ENCODE peak calls at places on chromosome 21, in nine cellular contexts. One of them, this sample, is unnamed. For H3K36me3, the result is how much of the 10 kb centered on the place peaks cover.

GRCh38 chr21:18350216-18350615 is 53.4 kb downstream of the TMPRSS15 start:
- DNase-seq in psoas muscle: no peak
- DNase-seq in BE2C: no peak
- DNase-seq in uterus: no peak
- DNase-seq in lung: no peak
- DNase-seq in H1: no peak
- DNase-seq in left ventricle myocardium inferior: no peak
- DNase-seq in GM12878: no peak
- DNase-seq in prostate gland: no peak
- DNase-seq in this sample: no peak

GRCh38 chr21:33035147-33035546 is 9.4 kb downstream of the OLIG2 start:
- DNase-seq in psoas muscle: no peak
- DNase-seq in BE2C: no peak
- DNase-seq in uterus: no peak
- DNase-seq in lung: no peak
- DNase-seq in H1: no peak
- DNase-seq in left ventricle myocardium inferior: no peak
- DNase-seq in GM12878: no peak
- DNase-seq in prostate gland: no peak
- DNase-seq in this sample: no peak

GRCh38 chr21:31294691-31295090 is 49.4 kb downstream of the TIAM1 start:
- DNase-seq in psoas muscle: no peak
- DNase-seq in BE2C: no peak
- DNase-seq in uterus: no peak
- DNase-seq in lung: no peak
- DNase-seq in H1: no peak
- DNase-seq in left ventricle myocardium inferior: no peak
- DNase-seq in GM12878: no peak
- DNase-seq in prostate gland: no peak
- DNase-seq in this sample: no peak

GRCh38 chr21:31408306-31409088 is 64.4 kb upstream of the TIAM1 start:
- DNase-seq in psoas muscle: no peak
- DNase-seq in BE2C: no peak
- DNase-seq in uterus: no peak
- DNase-seq in lung: no peak
- DNase-seq in H1: no peak
- DNase-seq in left ventricle myocardium inferior: no peak
- DNase-seq in GM12878: no peak
- DNase-seq in prostate gland: no peak
- DNase-seq in this sample: no peak

GRCh38 chr21:32306021-32306780 is 7.5 kb downstream of the MRAP start:
- DNase-seq in psoas muscle: no peak
- DNase-seq in BE2C: no peak
- DNase-seq in uterus: no peak
- DNase-seq in lung: no peak
- DNase-seq in H1: peak
- DNase-seq in left ventricle myocardium inferior: no peak
- DNase-seq in GM12878: no peak
- DNase-seq in prostate gland: no peak
- DNase-seq in this sample: no peak

GRCh38 chr21:40053007-40053406 is 185.8 kb downstream of the PCP4 start:
- DNase-seq in psoas muscle: peak
- DNase-seq in BE2C: no peak
- DNase-seq in uterus: peak
- DNase-seq in lung: no peak
- DNase-seq in H1: no peak
- DNase-seq in left ventricle myocardium inferior: peak
- DNase-seq in GM12878: no peak
- DNase-seq in prostate gland: peak
- DNase-seq in this sample: no peak

GRCh38 chr21:26945916-26946315 is 21.0 kb downstream of the ADAMTS5 start:
- DNase-seq in psoas muscle: peak
- DNase-seq in BE2C: no peak
- DNase-seq in uterus: peak
- DNase-seq in lung: peak
- DNase-seq in H1: no peak
- DNase-seq in left ventricle myocardium inferior: peak
- DNase-seq in GM12878: no peak
- DNase-seq in prostate gland: no peak
- DNase-seq in this sample: no peak

GRCh38 chr21:30842990-30843389 is 13.4 kb upstream of the KRTAP7-1 start:
- DNase-seq in psoas muscle: no peak
- DNase-seq in BE2C: no peak
- DNase-seq in uterus: no peak
- DNase-seq in lung: no peak
- DNase-seq in H1: no peak
- DNase-seq in left ventricle myocardium inferior: no peak
- DNase-seq in GM12878: no peak
- DNase-seq in prostate gland: no peak
- DNase-seq in this sample: no peak

GRCh38 chr21:27466175-27466574 is 499.3 kb upstream of the ADAMTS5 start:
- DNase-seq in psoas muscle: no peak
- DNase-seq in BE2C: no peak
- DNase-seq in uterus: no peak
- DNase-seq in lung: no peak
- DNase-seq in H1: no peak
- DNase-seq in left ventricle myocardium inferior: no peak
- DNase-seq in GM12878: no peak
- DNase-seq in prostate gland: no peak
- DNase-seq in this sample: no peak

GRCh38 chr21:17088500-17088899 is 424.3 kb upstream of the CXADR start:
- DNase-seq in psoas muscle: no peak
- DNase-seq in BE2C: no peak
- DNase-seq in uterus: no peak
- DNase-seq in lung: no peak
- DNase-seq in H1: no peak
- DNase-seq in left ventricle myocardium inferior: no peak
- DNase-seq in GM12878: no peak
- DNase-seq in prostate gland: no peak
- DNase-seq in this sample: no peak

GRCh38 chr21:18725653-18726052 is 322.1 kb upstream of the TMPRSS15 start:
- DNase-seq in psoas muscle: no peak
- DNase-seq in BE2C: peak
- DNase-seq in uterus: no peak
- DNase-seq in lung: no peak
- DNase-seq in H1: no peak
- DNase-seq in left ventricle myocardium inferior: no peak
- DNase-seq in GM12878: no peak
- DNase-seq in prostate gland: no peak
- DNase-seq in this sample: no peak

GRCh38 chr21:22020221-22020620 is 1022.0 kb downstream of the NCAM2 start:
- DNase-seq in psoas muscle: no peak
- DNase-seq in BE2C: no peak
- DNase-seq in uterus: no peak
- DNase-seq in lung: no peak
- DNase-seq in H1: no peak
- DNase-seq in left ventricle myocardium inferior: no peak
- DNase-seq in GM12878: no peak
- DNase-seq in prostate gland: no peak
- DNase-seq in this sample: no peak

GRCh38 chr21:32994305-32994704 is 31.4 kb upstream of the OLIG2 start:
- DNase-seq in psoas muscle: no peak
- DNase-seq in BE2C: no peak
- DNase-seq in uterus: no peak
- DNase-seq in lung: no peak
- DNase-seq in H1: no peak
- DNase-seq in left ventricle myocardium inferior: no peak
- DNase-seq in GM12878: no peak
- DNase-seq in prostate gland: no peak
- DNase-seq in this sample: no peak

GRCh38 chr21:17793675-17794123 is 25.5 kb downstream of the C21orf91 start:
- DNase-seq in psoas muscle: no peak
- DNase-seq in BE2C: peak
- DNase-seq in uterus: no peak
- DNase-seq in lung: no peak
- DNase-seq in H1: no peak
- DNase-seq in left ventricle myocardium inferior: no peak
- DNase-seq in GM12878: no peak
- DNase-seq in prostate gland: no peak
- DNase-seq in this sample: no peak

GRCh38 chr21:34054259-34054658 is 19.1 kb upstream of the MRPS6 start:
- DNase-seq in psoas muscle: no peak
- DNase-seq in BE2C: no peak
- DNase-seq in uterus: no peak
- DNase-seq in lung: no peak
- DNase-seq in H1: no peak
- DNase-seq in left ventricle myocardium inferior: no peak
- DNase-seq in GM12878: no peak
- DNase-seq in prostate gland: no peak
- DNase-seq in this sample: no peak

GRCh38 chr21:32181415-32181814 is 97.4 kb downstream of the MIS18A start:
- DNase-seq in psoas muscle: no peak
- DNase-seq in BE2C: no peak
- DNase-seq in uterus: no peak
- DNase-seq in lung: peak
- DNase-seq in H1: no peak
- DNase-seq in left ventricle myocardium inferior: peak
- DNase-seq in GM12878: no peak
- DNase-seq in prostate gland: no peak
- DNase-seq in this sample: no peak

DNA sequence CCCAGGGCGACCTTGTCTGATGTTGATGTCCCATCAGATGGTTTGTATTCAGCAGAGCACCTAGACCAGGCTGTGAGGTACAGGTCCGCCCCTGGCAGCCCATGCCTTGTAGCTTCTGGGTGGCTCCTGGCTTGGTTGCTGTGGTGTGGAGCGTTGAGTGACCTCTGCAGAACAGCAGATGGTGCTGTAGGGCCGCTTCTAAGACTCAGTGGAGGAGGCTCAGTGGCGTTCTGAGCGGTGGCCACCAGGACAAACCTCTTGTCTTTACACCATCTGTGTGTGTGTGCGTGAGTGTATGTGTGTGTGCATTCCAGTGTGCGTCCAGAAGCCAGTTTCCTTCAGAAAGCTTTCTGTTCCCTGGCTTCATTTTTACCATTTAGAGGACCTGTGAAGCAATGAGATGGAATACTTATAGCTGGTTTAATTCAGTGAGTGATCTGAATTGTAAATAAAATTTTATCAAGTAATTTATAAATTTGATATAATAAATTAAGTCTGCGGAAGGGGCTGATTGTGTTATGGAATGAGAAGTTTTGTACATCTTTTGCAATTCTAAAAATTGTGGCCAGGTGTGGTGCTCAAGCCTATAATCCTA is 66.1 kb downstream of the ADARB1 start:
- DNase-seq in psoas muscle: peak
- DNase-seq in BE2C: peak
- DNase-seq in uterus: peak
- DNase-seq in lung: peak
- DNase-seq in H1: peak
- DNase-seq in left ventricle myocardium inferior: peak
- DNase-seq in GM12878: no peak
- DNase-seq in prostate gland: peak
- DNase-seq in this sample: peak
- H3K36me3 ChIP-seq in psoas muscle: under half
- H3K36me3 ChIP-seq in BE2C: under half
- H3K36me3 ChIP-seq in uterus: under half
- H3K36me3 ChIP-seq in lung: under half
- H3K36me3 ChIP-seq in H1: under half
- H3K36me3 ChIP-seq in left ventricle myocardium inferior: under half
- H3K36me3 ChIP-seq in GM12878: under half
- H3K36me3 ChIP-seq in prostate gland: under half
- H3K36me3 ChIP-seq in this sample: under half

GRCh38 chr21:16058896-16059295 is 329.1 kb downstream of the USP25 start:
- DNase-seq in psoas muscle: no peak
- DNase-seq in BE2C: no peak
- DNase-seq in uterus: no peak
- DNase-seq in lung: no peak
- DNase-seq in H1: no peak
- DNase-seq in left ventricle myocardium inferior: no peak
- DNase-seq in GM12878: no peak
- DNase-seq in prostate gland: no peak
- DNase-seq in this sample: no peak
- TF ChIP-seq CTCF in psoas muscle: no peak
- TF ChIP-seq CTCF in BE2C: no peak
- TF ChIP-seq CTCF in uterus: no peak
- TF ChIP-seq CTCF in lung: no peak
- TF ChIP-seq CTCF in H1: no peak
- TF ChIP-seq CTCF in left ventricle myocardium inferior: no peak
- TF ChIP-seq CTCF in GM12878: no peak
- TF ChIP-seq CTCF in prostate gland: no peak
- TF ChIP-seq CTCF in this sample: no peak

DNA sequence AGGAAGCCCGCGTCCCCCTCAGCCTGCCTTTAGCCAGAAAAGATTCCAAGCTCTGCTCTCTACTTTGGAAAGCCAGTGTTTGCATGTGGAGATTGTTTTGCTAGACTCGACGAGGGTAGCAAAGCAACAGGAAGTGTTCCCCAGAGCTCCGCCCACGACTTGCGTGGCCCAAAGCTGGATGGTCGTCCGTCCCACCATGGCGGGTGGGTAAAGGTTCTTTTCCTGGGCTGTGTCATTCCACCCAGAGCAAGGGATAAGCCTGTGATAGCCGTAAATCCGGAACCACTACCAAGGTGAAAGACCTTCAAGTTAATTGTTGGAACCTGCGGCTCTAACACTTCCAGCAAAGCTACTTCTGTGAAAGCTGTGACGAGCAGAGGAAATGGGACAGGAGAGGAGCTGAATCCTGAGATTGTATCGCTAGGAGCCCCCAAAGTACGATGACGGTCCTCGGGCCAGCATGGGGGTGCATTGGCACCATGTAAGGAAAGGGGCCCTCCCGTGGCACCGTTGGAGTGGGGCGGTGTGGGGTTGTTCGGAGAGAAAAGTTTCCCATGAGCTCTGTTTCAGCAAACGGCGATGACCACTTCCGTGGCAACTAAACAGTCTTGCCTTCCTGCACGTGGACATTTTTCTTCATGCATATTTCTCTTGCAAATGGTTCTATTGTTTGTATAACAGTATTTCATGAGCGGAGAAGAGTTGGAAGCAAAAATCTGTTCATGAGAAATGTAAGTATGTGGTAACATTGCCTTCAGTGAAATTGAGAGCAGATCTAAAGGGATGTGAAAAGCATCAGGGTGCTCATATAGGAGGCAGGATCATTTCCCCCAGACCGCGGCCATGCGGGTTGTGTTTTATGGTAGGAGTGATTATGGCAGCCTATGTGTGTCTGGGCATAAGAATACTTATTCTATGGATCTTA is 8.3 kb downstream of the MX2 start:
- DNase-seq in psoas muscle: no peak
- DNase-seq in BE2C: no peak
- DNase-seq in uterus: no peak
- DNase-seq in lung: no peak
- DNase-seq in H1: peak
- DNase-seq in left ventricle myocardium inferior: peak
- DNase-seq in GM12878: peak
- DNase-seq in prostate gland: no peak
- DNase-seq in this sample: peak
- H3K4me3 ChIP-seq in psoas muscle: peak
- H3K4me3 ChIP-seq in BE2C: no peak
- H3K4me3 ChIP-seq in uterus: peak
- H3K4me3 ChIP-seq in lung: no peak
- H3K4me3 ChIP-seq in H1: peak
- H3K4me3 ChIP-seq in left ventricle myocardium inferior: peak
- H3K4me3 ChIP-seq in GM12878: peak
- H3K4me3 ChIP-seq in prostate gland: peak
- H3K4me3 ChIP-seq in this sample: peak

DNA sequence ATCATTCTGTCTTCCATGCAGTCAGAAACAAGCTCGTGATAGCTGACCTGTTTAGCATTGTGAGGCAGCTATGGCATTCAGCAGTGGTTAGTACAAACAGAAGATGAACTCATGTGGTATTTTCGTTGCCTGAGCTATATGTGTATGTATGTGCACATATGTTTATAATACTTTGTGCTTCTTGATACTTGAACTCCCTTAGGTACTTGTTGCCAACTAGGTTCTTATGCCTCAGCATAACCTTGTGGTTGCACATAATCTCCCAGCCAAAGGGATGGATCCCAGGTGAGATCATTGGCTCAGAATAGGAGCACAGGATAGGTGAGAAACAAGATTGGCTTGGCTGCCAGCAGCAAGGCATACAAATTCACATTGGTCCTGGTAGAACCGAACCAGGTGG is 86.1 kb downstream of the VPS26C start:
- DNase-seq in psoas muscle: peak
- DNase-seq in BE2C: no peak
- DNase-seq in uterus: no peak
- DNase-seq in lung: no peak
- DNase-seq in H1: no peak
- DNase-seq in left ventricle myocardium inferior: no peak
- DNase-seq in GM12878: no peak
- DNase-seq in prostate gland: no peak
- DNase-seq in this sample: no peak
- H3K36me3 ChIP-seq in psoas muscle: under half
- H3K36me3 ChIP-seq in BE2C: under half
- H3K36me3 ChIP-seq in uterus: under half
- H3K36me3 ChIP-seq in lung: under half
- H3K36me3 ChIP-seq in H1: under half
- H3K36me3 ChIP-seq in left ventricle myocardium inferior: under half
- H3K36me3 ChIP-seq in GM12878: under half
- H3K36me3 ChIP-seq in prostate gland: under half
- H3K36me3 ChIP-seq in this sample: under half